ENCODE peak calls at places on chromosomes 11 and 22, in ten cellular contexts. J, N, R, K, W, E, Z, M, S and H are unnamed samples.

GRCh38 chr11:20931029-20931428 is 261.6 kb downstream of the NELL1 start:
- DNase-seq in J (no peak), N (no peak), R (no peak), K (no peak), W (no peak), E (no peak), Z (no peak), M (no peak), S (no peak), H (no peak)

GRCh38 chr11:70942593-70942992 is 309.8 kb downstream of the SHANK2 start:
- DNase-seq in J (no peak), N (no peak), R (no peak), K (no peak), W (no peak), E (no peak), Z (no peak), M (no peak), S (no peak), H (no peak)

GRCh38 chr11:102260241-102260640 is 57.0 kb upstream of the BIRC3 start:
- DNase-seq in J (no peak), N (no peak), R (no peak), K (no peak), W (no peak), E (no peak), Z (no peak), M (no peak), S (no peak), H (no peak)

GRCh38 chr22:38570841-38571364 is 920 bp upstream of the DMC1 start:
- DNase-seq in J (no peak), N (no peak), R (peak; percentile 26), K (peak; percentile 37), W (peak; percentile 37), E (peak; percentile 39), Z (no peak), M (peak; percentile 25), S (peak; percentile 15), H (no peak)

GRCh38 chr22:46074771-46075551 is 75.4 kb upstream of the PPARA start:
- DNase-seq in J (no peak), N (no peak), R (peak; percentile 20), K (peak; percentile 35), W (no peak), E (peak; percentile 30), Z (no peak), M (no peak), S (no peak), H (no peak)

GRCh38 chr11:108501396-108501795 is 3.2 kb upstream of the POGLUT3 start:
- DNase-seq in J (no peak), N (no peak), R (no peak), K (no peak), W (no peak), E (no peak), Z (no peak), M (no peak), S (no peak), H (no peak)

GRCh38 chr11:84899740-84900139 is 727.4 kb downstream of the DLG2 start:
- DNase-seq in J (no peak), N (no peak), R (no peak), K (no peak), W (no peak), E (no peak), Z (peak; percentile 1), M (no peak), S (no peak), H (no peak)

GRCh38 chr22:42425989-42426355 is 6.2 kb downstream of the NFAM1 start:
- DNase-seq in J (no peak), N (no peak), R (no peak), K (no peak), W (no peak), E (no peak), Z (no peak), M (no peak), S (no peak), H (no peak)

GRCh38 chr11:117037952-117038350 is 60.3 kb downstream of the SIK3 start:
- DNase-seq in J (no peak), N (no peak), R (no peak), K (no peak), W (no peak), E (no peak), Z (no peak), M (no peak), S (no peak), H (no peak)

GRCh38 chr22:36971305-36971704 is 47.9 kb downstream of the TST start:
- DNase-seq in J (no peak), N (no peak), R (no peak), K (no peak), W (no peak), E (no peak), Z (no peak), M (no peak), S (no peak), H (no peak)

GRCh38 chr11:76323804-76324203 is 57.1 kb downstream of the THAP12 start:
- DNase-seq in J (no peak), N (no peak), R (no peak), K (no peak), W (no peak), E (no peak), Z (no peak), M (no peak), S (no peak), H (no peak)

GRCh38 chr11:74282863-74283484 is 28.5 kb downstream of the P4HA3 start:
- DNase-seq in J (no peak), N (no peak), R (no peak), K (no peak), W (no peak), E (no peak), Z (no peak), M (no peak), S (no peak), H (no peak)

GRCh38 chr11:68383976-68384501 is 71.6 kb downstream of the LRP5 start:
- DNase-seq in J (peak; percentile 50), N (peak; percentile 11), R (peak; percentile 71), K (peak; percentile 78), W (peak; percentile 48), E (peak; percentile 83), Z (peak; percentile 32), M (peak; percentile 72), S (peak; percentile 20), H (no peak)

GRCh38 chr22:28514314-28514713 is 165.3 kb downstream of the TTC28 start:
- DNase-seq in J (no peak), N (no peak), R (no peak), K (no peak), W (no peak), E (no peak), Z (no peak), M (no peak), S (no peak), H (peak; percentile 84)

GRCh38 chr11:70505331-70505731 is 107.0 kb downstream of the CTTN start:
- DNase-seq in J (no peak), N (no peak), R (peak; percentile 1), K (peak; percentile 4), W (no peak), E (no peak), Z (no peak), M (no peak), S (no peak), H (no peak)

GRCh38 chr11:3077174-3077839 is 20.1 kb upstream of the CARS1 start:
- DNase-seq in J (no peak), N (no peak), R (no peak), K (no peak), W (no peak), E (no peak), Z (no peak), M (no peak), S (no peak), H (no peak)

GRCh38 chr11:102807921-102808320 is 10.0 kb upstream of the MMP1 start:
- DNase-seq in J (no peak), N (no peak), R (no peak), K (peak; percentile 39), W (peak; percentile 16), E (peak; percentile 75), Z (peak; percentile 55), M (no peak), S (no peak), H (no peak)

GRCh38 chr11:83157755-83158473 is 983 bp downstream of the PCF11 start:
- DNase-seq in J (peak; percentile 22), N (no peak), R (peak; percentile 33), K (peak; percentile 59), W (peak; percentile 46), E (peak; percentile 32), Z (peak; percentile 45), M (no peak), S (peak; percentile 29), H (no peak)